ENCODE peak calls at places on chromosomes 12 and 14, in seven cellular contexts. One of them, this sample, is unnamed.

GRCh38 chr14:53509227-53509822 is 356.2 kb upstream of the DDHD1 start:
- DNase-seq in mesothelial cell of epicardium: no peak
- DNase-seq in lower leg skin: peak
- DNase-seq in fibroblast of the aortic adventitia: peak
- DNase-seq in fibroblast of mammary gland: peak
- DNase-seq in right lobe of liver: no peak
- DNase-seq in CD4-positive, alpha-beta T cell: no peak
- DNase-seq in this sample: no peak

GRCh38 chr12:54420766-54421144 is 1.7 kb upstream of the ITGA5 start:
- DNase-seq in mesothelial cell of epicardium: no peak
- DNase-seq in lower leg skin: peak
- DNase-seq in fibroblast of the aortic adventitia: no peak
- DNase-seq in fibroblast of mammary gland: peak
- DNase-seq in right lobe of liver: no peak
- DNase-seq in CD4-positive, alpha-beta T cell: no peak
- DNase-seq in this sample: no peak

GRCh38 chr12:69821441-69822204 is 3.4 kb upstream of the MYRFL start:
- DNase-seq in mesothelial cell of epicardium: no peak
- DNase-seq in lower leg skin: no peak
- DNase-seq in fibroblast of the aortic adventitia: peak
- DNase-seq in fibroblast of mammary gland: peak
- DNase-seq in right lobe of liver: no peak
- DNase-seq in CD4-positive, alpha-beta T cell: no peak
- DNase-seq in this sample: no peak

GRCh38 chr12:53985358-53985899 is 483 bp downstream of the HOXC10 start:
- DNase-seq in mesothelial cell of epicardium: no peak
- DNase-seq in lower leg skin: no peak
- DNase-seq in fibroblast of the aortic adventitia: no peak
- DNase-seq in fibroblast of mammary gland: no peak
- DNase-seq in right lobe of liver: no peak
- DNase-seq in CD4-positive, alpha-beta T cell: no peak
- DNase-seq in this sample: no peak

GRCh38 chr12:94863286-94863685 is 140.2 kb downstream of the NDUFA12 start:
- DNase-seq in mesothelial cell of epicardium: no peak
- DNase-seq in lower leg skin: no peak
- DNase-seq in fibroblast of the aortic adventitia: no peak
- DNase-seq in fibroblast of mammary gland: no peak
- DNase-seq in right lobe of liver: no peak
- DNase-seq in CD4-positive, alpha-beta T cell: no peak
- DNase-seq in this sample: no peak

GRCh38 chr14:87995500-87996275 is 2.7 kb upstream of the GALC start:
- DNase-seq in mesothelial cell of epicardium: no peak
- DNase-seq in lower leg skin: no peak
- DNase-seq in fibroblast of the aortic adventitia: no peak
- DNase-seq in fibroblast of mammary gland: no peak
- DNase-seq in right lobe of liver: no peak
- DNase-seq in CD4-positive, alpha-beta T cell: no peak
- DNase-seq in this sample: no peak

GRCh38 chr12:110316861-110317260 is 35.8 kb downstream of the ATP2A2 start:
- DNase-seq in mesothelial cell of epicardium: no peak
- DNase-seq in lower leg skin: no peak
- DNase-seq in fibroblast of the aortic adventitia: peak
- DNase-seq in fibroblast of mammary gland: peak
- DNase-seq in right lobe of liver: no peak
- DNase-seq in CD4-positive, alpha-beta T cell: no peak
- DNase-seq in this sample: no peak

GRCh38 chr14:44961151-44961729 is 507 bp downstream of the KLHL28 start:
- DNase-seq in mesothelial cell of epicardium: no peak
- DNase-seq in lower leg skin: peak
- DNase-seq in fibroblast of the aortic adventitia: peak
- DNase-seq in fibroblast of mammary gland: peak
- DNase-seq in right lobe of liver: peak
- DNase-seq in CD4-positive, alpha-beta T cell: peak
- DNase-seq in this sample: no peak

GRCh38 chr12:23950775-23951391 is 1.4 kb upstream of the SOX5 start:
- DNase-seq in mesothelial cell of epicardium: no peak
- DNase-seq in lower leg skin: no peak
- DNase-seq in fibroblast of the aortic adventitia: peak
- DNase-seq in fibroblast of mammary gland: peak
- DNase-seq in right lobe of liver: peak
- DNase-seq in CD4-positive, alpha-beta T cell: no peak
- DNase-seq in this sample: no peak

GRCh38 chr12:121755591-121755990 is 37.9 kb downstream of the RHOF start:
- DNase-seq in mesothelial cell of epicardium: no peak
- DNase-seq in lower leg skin: no peak
- DNase-seq in fibroblast of the aortic adventitia: no peak
- DNase-seq in fibroblast of mammary gland: no peak
- DNase-seq in right lobe of liver: no peak
- DNase-seq in CD4-positive, alpha-beta T cell: no peak
- DNase-seq in this sample: no peak

GRCh38 chr12:52913424-52913821 is 8.5 kb upstream of the KRT8 start:
- DNase-seq in mesothelial cell of epicardium: no peak
- DNase-seq in lower leg skin: no peak
- DNase-seq in fibroblast of the aortic adventitia: no peak
- DNase-seq in fibroblast of mammary gland: no peak
- DNase-seq in right lobe of liver: no peak
- DNase-seq in CD4-positive, alpha-beta T cell: no peak
- DNase-seq in this sample: no peak

GRCh38 chr14:100416921-100417451 is 93.8 kb downstream of the SLC25A47 start:
- DNase-seq in mesothelial cell of epicardium: no peak
- DNase-seq in lower leg skin: no peak
- DNase-seq in fibroblast of the aortic adventitia: peak
- DNase-seq in fibroblast of mammary gland: peak
- DNase-seq in right lobe of liver: no peak
- DNase-seq in CD4-positive, alpha-beta T cell: no peak
- DNase-seq in this sample: no peak

GRCh38 chr12:46356655-46357437 is 15.7 kb downstream of the SLC38A2 start:
- DNase-seq in mesothelial cell of epicardium: no peak
- DNase-seq in lower leg skin: no peak
- DNase-seq in fibroblast of the aortic adventitia: no peak
- DNase-seq in fibroblast of mammary gland: no peak
- DNase-seq in right lobe of liver: no peak
- DNase-seq in CD4-positive, alpha-beta T cell: no peak
- DNase-seq in this sample: no peak

GRCh38 chr14:85250369-85250768 is 279.6 kb upstream of the FLRT2 start:
- DNase-seq in mesothelial cell of epicardium: no peak
- DNase-seq in lower leg skin: no peak
- DNase-seq in fibroblast of the aortic adventitia: no peak
- DNase-seq in fibroblast of mammary gland: no peak
- DNase-seq in right lobe of liver: no peak
- DNase-seq in CD4-positive, alpha-beta T cell: no peak
- DNase-seq in this sample: no peak

GRCh38 chr14:89280612-89281011 is 136.4 kb downstream of the FOXN3 start:
- DNase-seq in mesothelial cell of epicardium: no peak
- DNase-seq in lower leg skin: no peak
- DNase-seq in fibroblast of the aortic adventitia: no peak
- DNase-seq in fibroblast of mammary gland: no peak
- DNase-seq in right lobe of liver: no peak
- DNase-seq in CD4-positive, alpha-beta T cell: no peak
- DNase-seq in this sample: no peak

GRCh38 chr14:34331728-34332623 is 130.1 kb downstream of the SPTSSA start:
- DNase-seq in mesothelial cell of epicardium: peak
- DNase-seq in lower leg skin: peak
- DNase-seq in fibroblast of the aortic adventitia: peak
- DNase-seq in fibroblast of mammary gland: peak
- DNase-seq in right lobe of liver: peak
- DNase-seq in CD4-positive, alpha-beta T cell: peak
- DNase-seq in this sample: no peak

GRCh38 chr14:25095784-25096390 is 45.9 kb upstream of the STXBP6 start:
- DNase-seq in mesothelial cell of epicardium: no peak
- DNase-seq in lower leg skin: no peak
- DNase-seq in fibroblast of the aortic adventitia: no peak
- DNase-seq in fibroblast of mammary gland: no peak
- DNase-seq in right lobe of liver: no peak
- DNase-seq in CD4-positive, alpha-beta T cell: no peak
- DNase-seq in this sample: no peak

GRCh38 chr14:98591161-98591560 is 680.8 kb downstream of the BCL11B start:
- DNase-seq in mesothelial cell of epicardium: no peak
- DNase-seq in lower leg skin: no peak
- DNase-seq in fibroblast of the aortic adventitia: no peak
- DNase-seq in fibroblast of mammary gland: no peak
- DNase-seq in right lobe of liver: no peak
- DNase-seq in CD4-positive, alpha-beta T cell: no peak
- DNase-seq in this sample: no peak

DNA sequence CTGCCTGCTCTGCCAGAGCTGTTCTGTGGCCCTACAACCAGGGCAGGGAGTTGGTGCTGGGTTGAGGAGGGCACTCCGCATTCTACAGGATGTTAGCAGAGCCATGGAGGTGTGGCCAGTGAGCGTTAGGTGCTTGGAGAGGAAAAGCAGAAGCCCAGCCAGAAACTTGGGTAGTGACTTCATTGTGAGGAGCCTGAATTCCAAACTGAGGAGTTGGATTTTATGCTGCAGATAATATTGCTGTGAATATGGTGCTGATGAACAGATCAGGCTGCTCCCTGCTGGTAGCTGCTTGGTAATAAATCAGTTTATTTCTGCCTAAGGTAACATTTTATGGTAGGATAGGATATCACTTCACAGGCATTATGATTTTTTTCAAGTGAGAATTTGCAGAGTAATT is 7.1 kb upstream of the CCDC175 start:
- DNase-seq in mesothelial cell of epicardium: no peak
- DNase-seq in lower leg skin: no peak
- DNase-seq in fibroblast of the aortic adventitia: peak
- DNase-seq in fibroblast of mammary gland: peak
- DNase-seq in right lobe of liver: no peak
- DNase-seq in CD4-positive, alpha-beta T cell: no peak
- DNase-seq in this sample: no peak
- TF ChIP-seq CTCF in mesothelial cell of epicardium: no peak
- TF ChIP-seq CTCF in lower leg skin: no peak
- TF ChIP-seq CTCF in fibroblast of the aortic adventitia: peak
- TF ChIP-seq CTCF in fibroblast of mammary gland: peak
- TF ChIP-seq CTCF in right lobe of liver: no peak
- TF ChIP-seq CTCF in CD4-positive, alpha-beta T cell: no peak
- TF ChIP-seq CTCF in this sample: peak

DNA sequence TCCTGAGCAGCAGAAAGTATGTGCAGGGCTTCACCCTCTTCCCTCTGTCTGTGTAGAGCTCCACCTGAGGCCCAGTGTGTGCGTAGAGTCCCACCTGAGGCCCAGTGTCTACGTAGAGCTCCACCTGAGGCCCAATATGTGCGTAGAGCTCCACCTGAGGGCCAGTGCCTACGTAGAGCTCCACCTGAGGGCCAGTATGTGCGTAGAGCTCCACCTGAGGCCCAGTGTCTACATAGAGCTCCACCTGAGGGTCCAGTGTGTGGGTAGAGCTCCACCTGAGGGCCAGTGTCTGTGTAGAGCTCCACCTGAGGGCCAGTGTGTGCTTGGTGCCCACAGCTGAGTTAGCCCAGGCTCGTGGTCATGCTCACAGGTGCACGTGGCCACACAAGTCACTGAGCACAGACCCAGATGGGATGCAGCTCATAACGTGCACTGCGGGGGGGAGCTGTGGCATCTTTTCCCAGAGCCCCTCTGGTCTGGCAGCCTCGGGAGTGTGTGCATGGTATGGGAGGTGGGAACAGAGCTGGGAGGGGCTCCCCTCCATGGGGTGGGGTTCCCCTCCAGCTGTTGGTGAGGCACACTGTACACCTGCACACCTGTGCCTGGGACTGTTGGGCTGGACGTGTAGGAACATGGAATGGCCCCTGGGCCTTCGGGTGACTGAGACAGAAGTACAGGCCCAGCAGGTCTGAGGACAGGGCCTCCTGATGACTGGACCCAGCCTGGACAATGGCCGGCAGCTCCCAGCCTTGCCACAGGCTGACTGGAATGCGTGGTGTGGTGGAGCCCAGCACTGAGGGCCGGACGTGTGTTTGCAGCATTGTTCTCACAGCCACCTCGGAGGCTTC is 20.1 kb downstream of the PACS2 start:
- DNase-seq in mesothelial cell of epicardium: no peak
- DNase-seq in lower leg skin: no peak
- DNase-seq in fibroblast of the aortic adventitia: no peak
- DNase-seq in fibroblast of mammary gland: no peak
- DNase-seq in right lobe of liver: no peak
- DNase-seq in CD4-positive, alpha-beta T cell: no peak
- DNase-seq in this sample: no peak
- TF ChIP-seq CTCF in mesothelial cell of epicardium: no peak
- TF ChIP-seq CTCF in lower leg skin: no peak
- TF ChIP-seq CTCF in fibroblast of the aortic adventitia: no peak
- TF ChIP-seq CTCF in fibroblast of mammary gland: no peak
- TF ChIP-seq CTCF in right lobe of liver: no peak
- TF ChIP-seq CTCF in CD4-positive, alpha-beta T cell: no peak
- TF ChIP-seq CTCF in this sample: no peak

GRCh38 chr14:30679032-30679431 is 56.9 kb downstream of the SCFD1 start:
- DNase-seq in mesothelial cell of epicardium: no peak
- DNase-seq in lower leg skin: no peak
- DNase-seq in fibroblast of the aortic adventitia: no peak
- DNase-seq in fibroblast of mammary gland: no peak
- DNase-seq in right lobe of liver: no peak
- DNase-seq in CD4-positive, alpha-beta T cell: no peak
- DNase-seq in this sample: no peak
- TF ChIP-seq CTCF in mesothelial cell of epicardium: no peak
- TF ChIP-seq CTCF in lower leg skin: no peak
- TF ChIP-seq CTCF in fibroblast of the aortic adventitia: no peak
- TF ChIP-seq CTCF in fibroblast of mammary gland: no peak
- TF ChIP-seq CTCF in right lobe of liver: no peak
- TF ChIP-seq CTCF in CD4-positive, alpha-beta T cell: no peak
- TF ChIP-seq CTCF in this sample: no peak

GRCh38 chr12:77724367-77724957 is 106.2 kb upstream of the NAV3 start:
- DNase-seq in mesothelial cell of epicardium: no peak
- DNase-seq in lower leg skin: no peak
- DNase-seq in fibroblast of the aortic adventitia: peak
- DNase-seq in fibroblast of mammary gland: peak
- DNase-seq in right lobe of liver: no peak
- DNase-seq in CD4-positive, alpha-beta T cell: no peak
- DNase-seq in this sample: no peak
- TF ChIP-seq CTCF in mesothelial cell of epicardium: peak
- TF ChIP-seq CTCF in lower leg skin: no peak
- TF ChIP-seq CTCF in fibroblast of the aortic adventitia: peak
- TF ChIP-seq CTCF in fibroblast of mammary gland: peak
- TF ChIP-seq CTCF in right lobe of liver: peak
- TF ChIP-seq CTCF in CD4-positive, alpha-beta T cell: no peak
- TF ChIP-seq CTCF in this sample: peak

GRCh38 chr12:93677195-93678064 is at the start of gene CRADD:
- DNase-seq in mesothelial cell of epicardium: peak
- DNase-seq in lower leg skin: peak
- DNase-seq in fibroblast of the aortic adventitia: peak
- DNase-seq in fibroblast of mammary gland: peak
- DNase-seq in right lobe of liver: peak
- DNase-seq in CD4-positive, alpha-beta T cell: peak
- DNase-seq in this sample: no peak
- TF ChIP-seq CTCF in mesothelial cell of epicardium: no peak
- TF ChIP-seq CTCF in lower leg skin: no peak
- TF ChIP-seq CTCF in fibroblast of the aortic adventitia: no peak
- TF ChIP-seq CTCF in fibroblast of mammary gland: no peak
- TF ChIP-seq CTCF in right lobe of liver: no peak
- TF ChIP-seq CTCF in CD4-positive, alpha-beta T cell: no peak
- TF ChIP-seq CTCF in this sample: peak

DNA sequence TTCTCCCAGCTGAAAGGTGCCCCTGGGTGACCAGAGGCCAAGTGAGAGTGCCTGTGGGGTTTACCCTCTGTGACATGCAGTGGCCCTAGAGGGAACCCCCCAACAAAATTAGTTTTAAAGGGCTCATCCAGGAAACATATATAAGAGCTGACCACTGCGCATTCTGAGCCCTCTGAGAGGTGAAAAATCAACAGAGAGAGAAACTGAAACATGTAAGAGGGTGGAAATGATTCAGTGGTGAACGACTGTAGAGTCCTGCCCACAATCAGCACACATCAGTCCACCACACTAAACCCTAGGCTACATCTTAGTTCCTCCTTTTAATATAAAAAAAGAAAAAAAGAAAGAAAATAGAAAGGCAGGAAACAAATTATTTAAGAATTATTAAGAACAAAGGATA is 21.0 kb upstream of the ACSM4 start:
- DNase-seq in mesothelial cell of epicardium: no peak
- DNase-seq in lower leg skin: no peak
- DNase-seq in fibroblast of the aortic adventitia: no peak
- DNase-seq in fibroblast of mammary gland: no peak
- DNase-seq in right lobe of liver: no peak
- DNase-seq in CD4-positive, alpha-beta T cell: no peak
- DNase-seq in this sample: no peak
- TF ChIP-seq CTCF in mesothelial cell of epicardium: no peak
- TF ChIP-seq CTCF in lower leg skin: no peak
- TF ChIP-seq CTCF in fibroblast of the aortic adventitia: no peak
- TF ChIP-seq CTCF in fibroblast of mammary gland: no peak
- TF ChIP-seq CTCF in right lobe of liver: no peak
- TF ChIP-seq CTCF in CD4-positive, alpha-beta T cell: no peak
- TF ChIP-seq CTCF in this sample: no peak

This sample was measured in chondrocyte.